ENCODE peak calls at places on chromosomes 4 and X, in six cellular contexts. D, S, N, B, R and P are unnamed samples.

GRCh38 chr4:55409468-55410171 is 13.9 kb downstream of the TMEM165 start:
- DNase-seq in D (no peak), S (no peak), N (peak), B (no peak), R (no peak), P (no peak)

GRCh38 chr4:76755756-76756155 is 142.2 kb downstream of the SOWAHB start:
- DNase-seq in D (no peak), S (no peak), N (no peak), B (no peak), R (no peak), P (no peak)

GRCh38 chr4:158125325-158125724 is 47.5 kb downstream of the GASK1B start:
- DNase-seq in D (no peak), S (no peak), N (no peak), B (no peak), R (no peak), P (no peak)

GRCh38 chrX:47697171-47697570 is 38.2 kb upstream of the UXT start:
- DNase-seq in D (no peak), S (no peak), N (no peak), B (no peak), R (no peak), P (no peak)

GRCh38 chr4:74175379-74175778 is 17.5 kb downstream of the MTHFD2L start:
- DNase-seq in D (no peak), S (no peak), N (no peak), B (no peak), R (no peak), P (no peak)

GRCh38 chr4:15855804-15856475 is 77.8 kb downstream of the CD38 start:
- DNase-seq in D (peak), S (no peak), N (no peak), B (no peak), R (no peak), P (no peak)

GRCh38 chr4:910366-911091 is 21.6 kb downstream of the GAK start:
- DNase-seq in D (no peak), S (no peak), N (no peak), B (no peak), R (no peak), P (no peak)

GRCh38 chr4:137502730-137503129 is 29.6 kb downstream of the PCDH18 start:
- DNase-seq in D (no peak), S (no peak), N (no peak), B (no peak), R (no peak), P (no peak)

GRCh38 chr4:7983296-7983695 is 43.6 kb upstream of the AFAP1 start:
- DNase-seq in D (no peak), S (no peak), N (no peak), B (no peak), R (peak), P (no peak)

GRCh38 chrX:47178337-47178736 is 15.3 kb upstream of the UBA1 start:
- DNase-seq in D (no peak), S (no peak), N (no peak), B (no peak), R (no peak), P (no peak)

GRCh38 chr4:177308842-177309524 is 691 bp upstream of the NEIL3 start:
- DNase-seq in D (no peak), S (no peak), N (no peak), B (no peak), R (no peak), P (no peak)

GRCh38 chr4:7766661-7767345 is 172.9 kb downstream of the AFAP1 start:
- DNase-seq in D (no peak), S (no peak), N (no peak), B (no peak), R (no peak), P (no peak)

GRCh38 chrX:155761185-155761584 is 120.0 kb upstream of the VAMP7 start:
- DNase-seq in D (no peak), S (no peak), N (no peak), B (no peak), R (no peak), P (no peak)

GRCh38 chr4:151460434-151460833 is 51.5 kb downstream of the FHIP1A start:
- DNase-seq in D (no peak), S (no peak), N (no peak), B (no peak), R (no peak), P (no peak)

GRCh38 chr4:1953335-1953734 is 55.4 kb downstream of the NELFA start:
- DNase-seq in D (no peak), S (no peak), N (no peak), B (no peak), R (no peak), P (no peak)

GRCh38 chrX:18888281-18888680 is 95.6 kb downstream of the PHKA2 start:
- DNase-seq in D (no peak), S (no peak), N (no peak), B (no peak), R (no peak), P (no peak)

GRCh38 chrX:33277046-33277445 is 65.7 kb upstream of the DMD start:
- DNase-seq in D (no peak), S (no peak), N (no peak), B (no peak), R (no peak), P (no peak)

GRCh38 chr4:141210168-141210567 is 10.5 kb upstream of the ZNF330 start:
- DNase-seq in D (no peak), S (no peak), N (no peak), B (no peak), R (no peak), P (no peak)

GRCh38 chrX:31547416-31547815 is 475.6 kb upstream of the FTHL17 start:
- DNase-seq in D (no peak), S (no peak), N (no peak), B (no peak), R (no peak), P (no peak)

GRCh38 chr4:169033660-169034059 is 23.6 kb upstream of the CBR4 start:
- DNase-seq in D (no peak), S (no peak), N (no peak), B (no peak), R (no peak), P (no peak)

GRCh38 chrX:82677281-82677680 is 830.8 kb upstream of the POU3F4 start:
- DNase-seq in D (no peak), S (no peak), N (no peak), B (no peak), R (no peak), P (no peak)

GRCh38 chr4:6180841-6181631 is 19.3 kb downstream of the JAKMIP1 start:
- DNase-seq in D (no peak), S (no peak), N (no peak), B (no peak), R (no peak), P (no peak)

GRCh38 chr4:168483786-168484185 is 3.5 kb upstream of the DDX60L start:
- DNase-seq in D (no peak), S (no peak), N (no peak), B (no peak), R (no peak), P (no peak)

GRCh38 chr4:1000686-1001260 is 7.6 kb upstream of the SLC26A1 start:
- DNase-seq in D (no peak), S (no peak), N (no peak), B (no peak), R (no peak), P (no peak)

GRCh38 chr4:35802644-35803043 is 441.7 kb downstream of the ARAP2 start:
- DNase-seq in D (no peak), S (no peak), N (no peak), B (no peak), R (no peak), P (no peak)

GRCh38 chrX:119425050-119425449 is 25.9 kb downstream of the SLC25A43 start:
- DNase-seq in D (no peak), S (no peak), N (no peak), B (no peak), R (no peak), P (no peak)

GRCh38 chr4:7398788-7399432 is 35.8 kb downstream of the PSAPL1 start:
- DNase-seq in D (no peak), S (no peak), N (peak), B (no peak), R (no peak), P (no peak)

GRCh38 chrX:68121371-68121770 is 311.9 kb downstream of the OPHN1 start:
- DNase-seq in D (no peak), S (no peak), N (no peak), B (no peak), R (no peak), P (no peak)

GRCh38 chrX:55342533-55343501 is 78.1 kb upstream of the PAGE3 start:
- DNase-seq in D (no peak), S (peak), N (no peak), B (peak), R (peak), P (no peak)

GRCh38 chrX:11591712-11592351 is 73.9 kb downstream of the ARHGAP6 start:
- DNase-seq in D (no peak), S (no peak), N (no peak), B (no peak), R (no peak), P (no peak)

GRCh38 chrX:151754641-151755215 is 20.2 kb downstream of the CNGA2 start:
- DNase-seq in D (no peak), S (no peak), N (no peak), B (no peak), R (no peak), P (no peak)

GRCh38 chr4:150089732-150090131 is 11.5 kb downstream of the DCLK2 start:
- DNase-seq in D (no peak), S (no peak), N (no peak), B (no peak), R (no peak), P (no peak)

GRCh38 chr4:16692493-16692892 is 206.0 kb downstream of the LDB2 start:
- DNase-seq in D (no peak), S (no peak), N (no peak), B (no peak), R (no peak), P (no peak)

GRCh38 chr4:152165146-152165545 is 370.7 kb downstream of the FBXW7 start:
- DNase-seq in D (no peak), S (no peak), N (no peak), B (no peak), R (no peak), P (no peak)

GRCh38 chrX:38649227-38649626 is 87.9 kb downstream of the TSPAN7 start:
- DNase-seq in D (no peak), S (no peak), N (no peak), B (no peak), R (no peak), P (no peak)

GRCh38 chr4:173505924-173506779 is 23.9 kb downstream of the HAND2 start:
- DNase-seq in D (peak), S (peak), N (peak), B (peak), R (peak), P (no peak)

GRCh38 chrX:69505772-69506616 is 1.9 kb downstream of the NALF2 start:
- DNase-seq in D (no peak), S (no peak), N (no peak), B (no peak), R (no peak), P (peak)

GRCh38 chrX:69503835-69504625 is at the start of gene NALF2:
- DNase-seq in D (no peak), S (peak), N (no peak), B (no peak), R (peak), P (peak)

GRCh38 chrX:69504626-69505612 is 793 bp downstream of the NALF2 start:
- DNase-seq in D (no peak), S (no peak), N (no peak), B (no peak), R (no peak), P (peak)

GRCh38 chrX:69501433-69501832 is 2.7 kb upstream of the NALF2 start:
- DNase-seq in D (no peak), S (no peak), N (no peak), B (no peak), R (no peak), P (peak)

DNA sequence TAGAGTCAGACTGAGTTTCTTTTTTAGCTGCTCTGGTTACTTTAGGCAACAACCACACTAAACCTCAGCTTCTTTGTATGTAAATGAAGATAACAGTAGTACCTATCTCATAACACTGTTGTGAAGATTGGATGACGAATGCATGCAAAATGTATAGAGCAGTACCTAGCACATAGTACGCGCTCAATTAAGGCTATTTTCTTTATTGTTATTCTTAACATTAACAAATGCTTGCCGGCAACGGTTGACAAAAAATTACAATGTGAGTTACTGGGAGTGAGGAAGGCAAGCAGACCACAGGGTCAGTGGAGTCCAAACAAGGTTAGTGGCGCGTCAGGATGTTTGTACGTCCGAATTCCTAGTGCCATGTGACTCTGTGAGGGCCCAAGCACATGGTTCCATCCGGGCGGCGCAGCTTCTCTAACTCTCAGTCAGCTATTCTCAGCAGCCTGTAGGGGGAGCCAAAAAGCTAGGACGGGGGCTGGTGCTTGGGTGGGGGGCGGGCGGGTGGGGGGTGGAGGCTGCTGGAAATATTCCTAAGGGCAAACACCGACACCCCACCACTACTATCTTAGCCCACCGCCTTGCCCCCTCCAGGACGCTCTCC is 795 bp upstream of the NALF2 start:
- DNase-seq in D (no peak), S (peak), N (no peak), B (no peak), R (no peak), P (no peak)
- TF ChIP-seq CTCF in D (no peak), S (peak), N (no peak), B (no peak), R (peak), P (no peak)

GRCh38 chr4:115128037-115128436 is 14.6 kb upstream of the NDST4 start:
- DNase-seq in D (no peak), S (no peak), N (no peak), B (no peak), R (no peak), P (no peak)

GRCh38 chr4:115121351-115122043 is 8.1 kb upstream of the NDST4 start:
- DNase-seq in D (no peak), S (no peak), N (no peak), B (no peak), R (no peak), P (no peak)

GRCh38 chr4:115126487-115126886 is 13.1 kb upstream of the NDST4 start:
- DNase-seq in D (no peak), S (no peak), N (no peak), B (no peak), R (no peak), P (no peak)
- H3K27ac ChIP-seq in D (no peak), S (no peak), N (no peak), B (no peak), R (no peak), P (no peak)

DNA sequence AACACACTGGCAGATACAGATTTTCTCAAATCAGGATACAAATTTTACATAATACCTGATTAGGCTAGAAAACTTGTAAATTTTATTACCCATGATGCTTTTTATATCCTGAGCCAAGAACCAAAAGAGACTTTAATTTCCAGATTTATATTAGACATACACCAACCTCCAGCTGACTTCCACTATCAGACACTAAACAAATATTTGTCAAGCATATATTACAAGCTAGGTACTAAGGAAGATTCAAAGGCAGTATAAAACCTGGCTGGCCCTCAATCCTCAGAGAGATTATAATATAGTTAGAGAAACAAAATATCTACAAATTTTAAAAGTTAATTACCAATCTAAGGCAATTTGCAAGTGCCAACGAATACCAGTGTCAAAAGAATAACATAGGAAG is 357.8 kb upstream of the F9 start:
- DNase-seq in D (no peak), S (no peak), N (no peak), B (no peak), R (no peak), P (no peak)
- TF ChIP-seq CTCF in D (no peak), S (no peak), N (no peak), B (no peak), R (no peak), P (no peak)

GRCh38 chr4:40454816-40455215 is 119.7 kb downstream of the CHRNA9 start:
- DNase-seq in D (no peak), S (no peak), N (no peak), B (no peak), R (no peak), P (no peak)

GRCh38 chr4:40455340-40455902 is 120.3 kb downstream of the CHRNA9 start:
- DNase-seq in D (no peak), S (no peak), N (no peak), B (no peak), R (no peak), P (peak)

GRCh38 chr4:40458683-40459082 is 123.5 kb downstream of the CHRNA9 start:
- DNase-seq in D (no peak), S (no peak), N (no peak), B (no peak), R (no peak), P (no peak)

GRCh38 chr4:40453912-40454311 is 118.8 kb downstream of the CHRNA9 start:
- DNase-seq in D (no peak), S (no peak), N (no peak), B (no peak), R (no peak), P (no peak)

GRCh38 chr4:40458109-40458508 is 123.0 kb downstream of the CHRNA9 start:
- DNase-seq in D (no peak), S (no peak), N (no peak), B (no peak), R (no peak), P (no peak)
- H3K27ac ChIP-seq in D (no peak), S (peak), N (no peak), B (no peak), R (peak), P (no peak)

DNA sequence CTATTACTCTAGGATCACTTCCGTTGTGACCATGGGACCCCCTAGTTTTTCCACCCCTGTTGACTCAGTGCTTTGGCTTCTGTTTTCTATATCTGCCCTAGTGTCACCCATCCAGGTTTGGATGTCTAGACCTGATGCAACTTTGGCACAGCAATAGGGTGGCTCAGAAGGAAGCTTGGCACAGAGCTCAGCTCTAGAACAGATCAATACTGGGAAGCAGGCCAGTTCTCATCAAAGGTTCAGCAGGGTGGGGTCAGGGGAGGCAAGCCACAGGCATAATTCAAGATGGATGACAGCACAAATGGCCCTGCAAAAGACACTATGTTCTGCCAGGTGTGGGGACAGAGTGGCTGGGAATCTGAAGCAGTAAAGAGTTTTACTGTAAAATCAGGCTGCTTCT is 74.2 kb upstream of the EGFL6 start:
- DNase-seq in D (no peak), S (no peak), N (no peak), B (no peak), R (peak), P (no peak)
- TF ChIP-seq CTCF in D (no peak), S (no peak), N (no peak), B (no peak), R (no peak), P (no peak)

GRCh38 chr4:183154701-183155391 is 55.8 kb downstream of the WWC2 start:
- DNase-seq in D (no peak), S (no peak), N (no peak), B (no peak), R (peak), P (no peak)

GRCh38 chr4:183157215-183157614 is 58.2 kb downstream of the WWC2 start:
- DNase-seq in D (no peak), S (no peak), N (no peak), B (no peak), R (no peak), P (no peak)

GRCh38 chr4:183155450-183156184 is 56.6 kb downstream of the WWC2 start:
- DNase-seq in D (no peak), S (no peak), N (no peak), B (no peak), R (no peak), P (no peak)

GRCh38 chr4:183149968-183150539 is 51.0 kb downstream of the WWC2 start:
- DNase-seq in D (no peak), S (no peak), N (no peak), B (no peak), R (no peak), P (no peak)

GRCh38 chr4:183153190-183153916 is 54.3 kb downstream of the WWC2 start:
- DNase-seq in D (no peak), S (no peak), N (no peak), B (no peak), R (no peak), P (no peak)
- H3K27ac ChIP-seq in D (no peak), S (no peak), N (no peak), B (no peak), R (no peak), P (no peak)

GRCh38 chr4:185054257-185054656 is 36.0 kb downstream of the HELT start:
- DNase-seq in D (no peak), S (no peak), N (no peak), B (no peak), R (no peak), P (no peak)

DNA sequence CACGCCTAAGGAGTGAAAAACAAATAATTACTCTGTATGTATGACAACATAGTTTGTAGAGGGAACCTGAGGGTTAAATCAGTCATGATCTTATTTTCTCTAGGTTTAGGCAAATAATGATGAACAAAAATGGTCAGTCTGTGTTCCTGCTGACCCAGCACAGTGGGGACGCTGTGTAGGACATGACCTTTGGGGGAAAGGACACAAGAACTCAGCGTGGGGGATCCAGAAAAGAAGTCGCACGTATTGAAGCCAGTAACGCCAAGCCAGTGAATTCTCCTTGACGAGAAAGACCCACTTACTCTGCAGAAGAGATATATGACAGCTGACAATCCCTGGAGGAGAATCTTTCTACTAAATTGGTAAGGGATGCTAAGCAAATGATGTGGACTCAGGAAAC is 36.6 kb downstream of the HELT start:
- DNase-seq in D (no peak), S (no peak), N (no peak), B (no peak), R (no peak), P (no peak)
- TF ChIP-seq CTCF in D (no peak), S (no peak), N (no peak), B (no peak), R (no peak), P (no peak)

GRCh38 chr4:147996840-147997239 is 265.0 kb downstream of the ARHGAP10 start:
- DNase-seq in D (no peak), S (no peak), N (no peak), B (no peak), R (no peak), P (no peak)
- H3K27ac ChIP-seq in D (no peak), S (no peak), N (no peak), B (no peak), R (no peak), P (no peak)

DNA sequence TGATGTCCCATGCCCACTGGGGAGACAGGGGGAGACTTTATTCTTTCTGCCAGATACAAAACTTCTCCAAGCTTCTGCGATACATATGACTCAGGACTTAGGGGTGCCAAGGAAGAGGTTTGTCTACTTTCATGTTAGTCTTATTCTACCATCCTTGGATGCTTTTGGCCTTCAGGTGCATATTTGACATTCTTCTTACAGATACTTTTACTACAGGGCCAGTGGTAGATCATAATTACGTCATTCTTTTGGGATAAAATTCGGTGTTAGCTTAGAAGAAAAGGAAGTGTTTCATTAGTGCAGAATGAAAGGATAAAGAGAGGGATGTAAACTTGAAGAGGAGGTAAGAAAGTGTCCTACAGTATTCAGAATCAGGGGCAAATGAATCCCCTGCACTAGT is 245.2 kb downstream of the THOC2 start:
- DNase-seq in D (no peak), S (no peak), N (no peak), B (no peak), R (no peak), P (no peak)
- TF ChIP-seq CTCF in D (no peak), S (no peak), N (no peak), B (no peak), R (no peak), P (no peak)